ENCODE peak calls at places on chromosomes 13 and 19, in seven cellular contexts. M, Z, V, T, N, G and H are unnamed samples.

GRCh38 chr13:62280590-62280989 is 864.9 kb upstream of the PCDH20 start:
- DNase-seq in V (no peak), Z (no peak), M (peak), T (no peak), G (no peak), N (no peak), H (no peak)

GRCh38 chr19:11405846-11406643 is 13.1 kb downstream of the RGL3 start:
- DNase-seq in V (no peak), Z (peak), N (no peak), M (no peak), G (no peak), T (no peak), H (no peak)

GRCh38 chr19:6417713-6418561 is 6.7 kb downstream of the KHSRP start:
- DNase-seq in V (no peak), M (no peak), Z (no peak), G (no peak), T (no peak), N (no peak), H (no peak)

GRCh38 chr19:46724468-46724867 is 7.6 kb upstream of the PRKD2 start:
- DNase-seq in V (no peak), M (no peak), Z (no peak), T (no peak), N (no peak), G (no peak), H (no peak)

GRCh38 chr19:19748249-19748938 is 15.5 kb upstream of the ZNF14 start:
- DNase-seq in G (no peak), N (no peak), Z (no peak), T (no peak), V (no peak), M (no peak), H (no peak)

GRCh38 chr13:44399045-44399444 is 25.4 kb downstream of the SERP2 start:
- DNase-seq in G (no peak), N (no peak), M (no peak), V (no peak), T (no peak), Z (no peak), H (peak)

GRCh38 chr19:47186337-47187022 is 44.5 kb downstream of the BBC3 start:
- DNase-seq in T (peak), V (no peak), Z (peak), G (no peak), M (no peak), N (peak), H (no peak)

GRCh38 chr13:33349314-33349995 is 63.9 kb upstream of the STARD13 start:
- DNase-seq in G (no peak), V (no peak), N (no peak), T (no peak), Z (no peak), M (no peak), H (no peak)

GRCh38 chr19:23263870-23264590 is 13.8 kb upstream of the ZNF724 start:
- DNase-seq in G (no peak), V (no peak), T (no peak), M (peak), Z (peak), N (no peak), H (no peak)

GRCh38 chr19:12866416-12867119 is 14.7 kb downstream of the DNASE2 start:
- DNase-seq in Z (no peak), T (no peak), G (no peak), M (no peak), N (no peak), V (no peak), H (peak)

GRCh38 chr13:113902956-113903355 is 39.1 kb upstream of the GAS6 start:
- DNase-seq in Z (no peak), G (no peak), M (no peak), V (no peak), T (no peak), N (peak), H (no peak)

GRCh38 chr19:32351807-32352630 is 6.6 kb downstream of the ZNF507 start:
- DNase-seq in Z (no peak), T (no peak), V (no peak), N (no peak), G (no peak), M (peak), H (no peak)

GRCh38 chr19:18507021-18507726 is 14.7 kb downstream of the ELL start:
- DNase-seq in G (no peak), T (no peak), M (no peak), N (no peak), V (no peak), Z (no peak), H (no peak)

GRCh38 chr19:45584332-45585157 is at the start of gene OPA3:
- DNase-seq in Z (peak), V (peak), G (peak), M (peak), N (peak), T (peak), H (peak)

GRCh38 chr19:29523568-29523967 is 2.2 kb upstream of the VSTM2B start:
- DNase-seq in G (no peak), Z (no peak), T (no peak), N (no peak), M (no peak), V (no peak), H (no peak)

GRCh38 chr19:45834970-45835369 is 19.9 kb upstream of the RSPH6A start:
- DNase-seq in Z (no peak), N (no peak), V (no peak), M (no peak), T (no peak), G (no peak), H (no peak)

GRCh38 chr19:2055871-2056809 is 5.1 kb upstream of the MKNK2 start:
- DNase-seq in T (no peak), V (no peak), Z (peak), M (no peak), N (no peak), G (no peak), H (no peak)

GRCh38 chr19:48443731-48444128 is 2.1 kb upstream of the GRWD1 start:
- DNase-seq in G (no peak), V (no peak), Z (no peak), N (no peak), T (no peak), M (no peak), H (no peak)

GRCh38 chr13:23674795-23675640 is 104.8 kb downstream of the TNFRSF19 start:
- DNase-seq in V (no peak), Z (peak), N (no peak), M (no peak), T (no peak), G (no peak), H (no peak)

GRCh38 chr19:14496849-14497346 is 971 bp upstream of the GIPC1 start:
- DNase-seq in Z (no peak), M (no peak), T (no peak), V (no peak), N (no peak), G (no peak), H (no peak)

GRCh38 chr13:112642061-112642460 is 47.8 kb upstream of the ATP11A start:
- DNase-seq in G (no peak), N (no peak), M (no peak), T (no peak), V (no peak), Z (no peak), H (no peak)

GRCh38 chr19:55340784-55341147 is 1.1 kb downstream of the KMT5C start:
- DNase-seq in V (no peak), T (no peak), N (no peak), Z (peak), G (no peak), M (no peak), H (peak)

GRCh38 chr13:101204270-101205011 is 211.9 kb downstream of the NALCN start:
- DNase-seq in T (no peak), N (no peak), V (no peak), Z (no peak), G (no peak), M (no peak), H (no peak)

GRCh38 chr19:23312515-23312914 is 62.3 kb upstream of the ZNF724 start:
- DNase-seq in M (no peak), N (no peak), G (no peak), V (no peak), T (no peak), Z (no peak), H (no peak)

GRCh38 chr19:38049105-38049649 is 142.2 kb downstream of the SIPA1L3 start:
- DNase-seq in T (peak), N (peak), M (peak), V (no peak), G (no peak), Z (peak), H (no peak)

GRCh38 chr19:4768934-4769777 is 22.4 kb upstream of the FEM1A start:
- DNase-seq in N (peak), T (peak), Z (peak), G (peak), V (peak), M (no peak), H (peak)

GRCh38 chr13:102195566-102196462 is 206.0 kb downstream of the FGF14 start:
- DNase-seq in Z (no peak), M (no peak), N (no peak), T (no peak), V (no peak), G (no peak), H (peak)

GRCh38 chr13:21458457-21458815 is 667 bp downstream of the ZDHHC20 start:
- DNase-seq in Z (peak), G (no peak), M (peak), T (peak), N (peak), V (no peak), H (peak)